ENCODE peak calls at places on chromosomes 6 and 20, in five cellular contexts. C is NCI-H1092 treated with DMSO at 0.1 percent for 48 hours; J is stimulated activated CD8-positive, alpha-beta memory T cell treated with anti-CD3 and anti-CD28 coated beads, Interleukin-4, amount 100 ng/mL, for 4 hours; I is NCI-H774; Z is RWPE1. Q is an unnamed sample.

GRCh38 chr6:111938710-111939109 is 65.5 kb upstream of the FYN start:
- DNase-seq in I (peak), Z (peak), C (no peak), J (no peak), Q (no peak)

GRCh38 chr6:146258206-146258605 is 229.3 kb downstream of the GRM1 start:
- DNase-seq in Z (no peak), C (no peak), I (no peak), J (no peak), Q (no peak)

GRCh38 chr6:125406771-125407170 is 105.0 kb upstream of the HDDC2 start:
- DNase-seq in C (no peak), I (no peak), Z (no peak), J (no peak), Q (no peak)

GRCh38 chr6:25006075-25006474 is 70.3 kb upstream of the RIPOR2 start:
- DNase-seq in I (no peak), Z (no peak), C (no peak), J (no peak), Q (no peak)

GRCh38 chr6:122833229-122833556 is 44.1 kb downstream of the SMPDL3A start:
- DNase-seq in Z (no peak), I (no peak), J (no peak), C (no peak), Q (no peak)

GRCh38 chr6:13413906-13414555 is 73.4 kb downstream of the GFOD1 start:
- DNase-seq in Z (no peak), C (no peak), J (no peak), I (no peak), Q (no peak)

GRCh38 chr6:34161857-34162515 is 16.1 kb upstream of the GRM4 start:
- DNase-seq in J (no peak), I (no peak), Z (no peak), C (no peak), Q (no peak)

GRCh38 chr6:89505847-89506246 is 72.9 kb downstream of the ANKRD6 start:
- DNase-seq in Z (no peak), J (no peak), C (no peak), I (no peak), Q (no peak)

GRCh38 chr20:40547492-40548129 is 141.4 kb downstream of the MAFB start:
- DNase-seq in Z (no peak), C (no peak), I (no peak), J (no peak), Q (no peak)

GRCh38 chr6:53465732-53466131 is 79.2 kb downstream of the GCLC start:
- DNase-seq in I (no peak), Z (peak), J (no peak), C (no peak), Q (no peak)

GRCh38 chr6:18266524-18266908 is 2.2 kb upstream of the DEK start:
- DNase-seq in J (no peak), Z (no peak), C (no peak), I (no peak), Q (no peak)

GRCh38 chr6:13445005-13445743 is 42.2 kb downstream of the GFOD1 start:
- DNase-seq in Z (peak), C (peak), I (peak), J (no peak), Q (peak)

GRCh38 chr6:13404115-13404891 is 76.0 kb upstream of the TBC1D7 start:
- DNase-seq in C (no peak), I (no peak), J (no peak), Z (no peak), Q (no peak)

GRCh38 chr6:43909474-43910148 is 139.6 kb downstream of the VEGFA start:
- DNase-seq in Z (no peak), C (no peak), J (no peak), I (no peak), Q (no peak)

GRCh38 chr6:30647039-30647801 is at the start of gene C6orf136:
- DNase-seq in Z (peak), C (peak), I (peak), J (peak), Q (peak)

GRCh38 chr6:88048556-88048955 is 915 bp downstream of the SPACA1 start:
- DNase-seq in C (no peak), I (peak), J (no peak), Z (no peak), Q (no peak)

GRCh38 chr20:9130407-9130995 is 61.6 kb downstream of the PLCB4 start:
- DNase-seq in I (no peak), Z (no peak), J (no peak), C (no peak), Q (no peak)

GRCh38 chr20:18856873-18857272 is 43.3 kb downstream of the SCP2D1 start:
- DNase-seq in C (no peak), I (no peak), Z (no peak), J (no peak), Q (no peak)